ENCODE peak calls at places on chromosomes 11 and 22, in six cellular contexts. M is mesenchymal stem cell, D is H9, P is neuronal stem cell, X is IMR-90, V is H1. W is an unnamed sample.

GRCh38 chr11:115497303-115497702 is 6.9 kb downstream of the CADM1 start:
- DNase-seq in V (no peak), D (no peak), P (no peak), X (no peak), M (peak), W (no peak)

GRCh38 chr11:86803136-86803535 is 2.8 kb downstream of the PRSS23 start:
- DNase-seq in V (no peak), X (no peak), M (no peak), P (no peak), D (no peak), W (no peak)

GRCh38 chr22:46390652-46391301 is 55.3 kb downstream of the TRMU start:
- DNase-seq in X (peak), P (no peak), V (no peak), M (no peak), D (no peak), W (peak)

GRCh38 chr22:37684803-37685615 is 1.1 kb upstream of the NOL12 start:
- DNase-seq in D (no peak), P (no peak), V (no peak), M (no peak), X (no peak), W (no peak)

GRCh38 chr11:68989936-68990606 is 9.3 kb upstream of the MRGPRD start:
- DNase-seq in V (no peak), P (no peak), D (peak), M (no peak), X (no peak), W (no peak)

GRCh38 chr11:12288212-12288933 is 89.0 kb upstream of the PARVA start:
- DNase-seq in X (peak), M (peak), V (peak), D (peak), P (peak), W (peak)

GRCh38 chr11:45982656-45983470 is 60.4 kb downstream of the LARGE2 start:
- DNase-seq in M (peak), D (peak), P (peak), X (peak), V (peak), W (peak)

GRCh38 chr11:67429722-67430121 is 1.4 kb downstream of the RPS6KB2 start:
- DNase-seq in P (no peak), V (no peak), X (no peak), M (no peak), D (no peak), W (no peak)

GRCh38 chr11:118908931-118909618 is 16.7 kb downstream of the BCL9L start:
- DNase-seq in M (peak), X (peak), V (no peak), D (peak), P (no peak), W (peak)

GRCh38 chr22:47045691-47046410 is 283.4 kb downstream of the TBC1D22A start:
- DNase-seq in X (no peak), D (no peak), V (no peak), P (no peak), M (no peak), W (no peak)

GRCh38 chr11:122517403-122518379 is 137.8 kb upstream of the UBASH3B start:
- DNase-seq in M (no peak), P (no peak), D (no peak), V (no peak), X (no peak), W (peak)

GRCh38 chr22:41713004-41713403 is 13.7 kb downstream of the MEI1 start:
- DNase-seq in M (no peak), D (no peak), V (no peak), X (no peak), P (no peak), W (no peak)

GRCh38 chr11:126495281-126495680 is 139.8 kb downstream of the ST3GAL4 start:
- DNase-seq in P (no peak), M (no peak), X (no peak), V (no peak), D (no peak), W (no peak)

GRCh38 chr11:6855971-6856542 is 6.8 kb upstream of the OR10A2 start:
- DNase-seq in V (no peak), M (no peak), D (no peak), P (peak), X (peak), W (peak)

GRCh38 chr11:19959697-19960096 is 200.6 kb downstream of the DBX1 start:
- DNase-seq in V (no peak), X (no peak), M (no peak), P (no peak), D (no peak), W (no peak)

GRCh38 chr11:110297726-110298297 is 1.4 kb upstream of the RDX start:
- DNase-seq in P (no peak), D (no peak), V (no peak), X (no peak), M (no peak), W (peak)

GRCh38 chr11:9815486-9816136 is 151.7 kb downstream of the SWAP70 start:
- DNase-seq in X (peak), D (no peak), M (peak), V (no peak), P (no peak), W (peak)

GRCh38 chr11:134025086-134025437 is 43.8 kb upstream of the JAM3 start:
- DNase-seq in V (no peak), P (no peak), X (no peak), M (no peak), D (no peak), W (no peak)

GRCh38 chr22:27247691-27248434 is 553.7 kb downstream of the MN1 start:
- DNase-seq in X (no peak), M (no peak), P (no peak), D (no peak), V (no peak), W (no peak)

GRCh38 chr22:39718206-39718605 is 147.7 kb downstream of the CACNA1I start:
- DNase-seq in M (no peak), V (no peak), X (no peak), D (no peak), P (no peak), W (no peak)

GRCh38 chr11:1410366-1411291 is 20.9 kb downstream of the BRSK2 start:
- DNase-seq in M (no peak), D (no peak), P (peak), X (no peak), V (no peak), W (no peak)

GRCh38 chr11:107696140-107696539 is 15.7 kb downstream of the SLN start:
- DNase-seq in P (no peak), M (peak), X (peak), D (no peak), V (no peak), W (peak)

GRCh38 chr11:69884751-69885150 is 65.5 kb upstream of the FGF3 start:
- DNase-seq in V (no peak), X (no peak), P (no peak), D (no peak), M (no peak), W (no peak)

GRCh38 chr11:27471588-27472397 is 797 bp downstream of the LGR4 start:
- DNase-seq in V (no peak), D (peak), M (peak), X (no peak), P (peak), W (peak)

GRCh38 chr11:70383664-70384395 is 14.5 kb upstream of the CTTN start:
- DNase-seq in D (no peak), M (no peak), V (no peak), X (no peak), P (no peak), W (no peak)

GRCh38 chr22:24427500-24428164 is at the start of gene ADORA2A:
- DNase-seq in D (no peak), X (no peak), M (no peak), V (no peak), P (no peak), W (no peak)

GRCh38 chr22:20565761-20566160 is 58.4 kb downstream of the MED15 start:
- DNase-seq in X (no peak), P (no peak), D (no peak), V (no peak), M (no peak), W (no peak)

GRCh38 chr22:25002241-25002985 is 49.9 kb downstream of the KIAA1671 start:
- DNase-seq in P (no peak), M (no peak), V (no peak), D (no peak), X (no peak), W (no peak)

GRCh38 chr11:30113326-30113873 is 96.6 kb upstream of the KCNA4 start:
- DNase-seq in M (no peak), V (no peak), X (no peak), P (no peak), D (no peak), W (no peak)

GRCh38 chr11:44507491-44507890 is 58.0 kb upstream of the CD82 start:
- DNase-seq in X (no peak), P (no peak), V (no peak), D (no peak), M (no peak), W (no peak)

GRCh38 chr11:120941000-120941399 is 82.9 kb upstream of the TBCEL start:
- DNase-seq in D (no peak), P (no peak), M (no peak), V (no peak), X (no peak), W (no peak)

GRCh38 chr11:41675205-41675604 is 215.8 kb upstream of the LRRC4C start:
- DNase-seq in P (no peak), M (no peak), X (no peak), D (no peak), V (no peak), W (no peak)
- H3K4ac ChIP-seq in P (no peak), M (no peak), X (no peak), D (no peak), V (no peak), W (no peak)

GRCh38 chr11:24705474-24705873 is 208.6 kb downstream of the LUZP2 start:
- DNase-seq in V (no peak), X (no peak), P (no peak), D (no peak), M (no peak), W (peak)
- H2BK15ac ChIP-seq in V (no peak), X (no peak), P (no peak), D (no peak), M (no peak), W (no peak)

GRCh38 chr11:47257518-47258316 is at the start of gene NR1H3:
- DNase-seq in P (peak), M (peak), X (peak), V (no peak), D (peak), W (peak)

GRCh38 chr11:47258317-47258902 is 614 bp downstream of the NR1H3 start:
- DNase-seq in X (no peak), P (no peak), M (no peak), D (no peak), V (no peak), W (no peak)

GRCh38 chr11:47260366-47260765 is 2.6 kb downstream of the NR1H3 start:
- DNase-seq in V (no peak), X (no peak), P (no peak), D (no peak), M (no peak), W (no peak)

GRCh38 chr11:47261291-47261800 is 3.5 kb downstream of the NR1H3 start:
- DNase-seq in V (no peak), M (no peak), X (no peak), P (no peak), D (no peak), W (no peak)

DNA sequence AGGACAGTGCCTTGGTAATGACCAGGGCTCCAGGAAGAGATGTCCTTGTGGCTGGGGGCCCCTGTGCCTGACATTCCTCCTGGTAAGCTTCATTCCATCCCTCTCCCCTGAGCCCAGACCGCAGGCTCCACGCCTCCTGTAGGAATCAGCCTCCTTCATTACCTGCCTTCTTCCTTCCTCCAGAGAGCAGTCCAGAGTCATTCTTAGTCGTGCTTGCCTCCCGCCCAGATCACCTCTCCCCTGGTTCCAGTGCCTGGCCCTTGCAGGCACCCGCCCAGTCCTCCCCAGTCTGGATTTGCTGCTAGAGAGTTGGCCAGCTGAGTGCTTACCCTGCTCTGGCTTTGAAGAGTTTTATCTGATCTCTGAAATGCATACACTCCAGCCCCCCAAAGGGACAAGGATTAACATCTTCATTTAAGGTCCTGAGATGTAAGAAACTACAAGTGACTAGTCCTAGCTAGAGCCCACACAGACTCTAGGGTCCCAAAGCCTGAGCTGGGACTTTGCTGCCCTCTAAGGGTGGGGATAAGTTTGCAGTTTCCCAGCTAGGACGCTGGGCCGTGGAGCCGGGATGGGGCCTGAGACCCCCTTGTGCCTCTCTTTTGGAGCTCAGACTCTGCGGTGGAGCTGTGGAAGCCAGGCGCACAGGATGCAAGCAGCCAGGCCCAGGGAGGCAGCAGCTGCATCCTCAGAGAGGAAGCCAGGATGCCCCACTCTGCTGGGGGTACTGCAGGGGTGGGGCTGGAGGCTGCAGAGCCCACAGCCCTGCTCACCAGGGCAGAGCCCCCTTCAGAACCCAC is 1.6 kb downstream of the NR1H3 start:
- DNase-seq in M (peak), D (peak), X (peak), V (no peak), P (no peak), W (peak)
- H3K4me2 ChIP-seq in M (peak), D (no peak), X (no peak), V (peak), P (no peak), W (no peak)

DNA sequence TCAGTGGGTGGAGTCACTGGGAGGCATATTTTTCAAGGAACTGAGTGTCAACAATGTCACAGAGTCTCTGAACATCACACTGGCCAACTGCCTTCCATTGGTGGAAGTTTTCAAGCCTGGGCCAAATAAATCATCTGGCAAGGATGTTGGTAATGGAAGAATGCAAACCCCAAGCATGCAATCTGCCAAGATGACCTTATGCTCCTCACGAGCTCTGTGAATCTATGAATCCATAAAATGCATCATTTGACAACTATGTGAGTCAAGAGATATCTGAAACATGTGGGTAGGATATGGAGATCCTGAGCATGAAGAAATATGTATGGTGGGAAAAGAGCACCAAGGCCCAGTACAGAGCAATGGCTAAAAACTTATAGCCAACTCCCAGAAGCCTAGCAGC is 122.2 kb downstream of the PLEKHA7 start:
- DNase-seq in V (no peak), D (no peak), M (peak), P (no peak), X (peak), W (no peak)
- H3K4ac ChIP-seq in V (no peak), D (no peak), M (no peak), P (no peak), X (no peak), W (no peak)

DNA sequence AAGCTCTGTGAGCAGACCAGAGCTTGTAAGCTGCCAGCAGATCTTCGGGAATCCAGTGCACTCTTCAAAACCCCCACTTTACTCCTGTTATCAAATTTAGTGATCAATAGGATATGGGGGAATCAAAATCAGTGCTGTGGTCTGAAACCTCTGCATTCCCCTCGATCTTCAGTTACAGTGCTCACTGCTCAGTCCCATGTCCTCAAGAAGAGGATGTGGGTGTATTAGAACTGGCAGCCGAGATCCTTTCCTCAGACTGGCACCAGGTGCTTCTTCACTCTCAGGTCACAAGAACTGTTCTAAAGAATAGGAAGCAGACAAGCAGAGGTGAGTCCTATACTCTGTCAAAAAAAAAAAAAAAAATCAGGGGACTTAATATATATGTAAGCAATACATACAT is 15.3 kb upstream of the MAML2 start:
- DNase-seq in P (no peak), M (no peak), V (no peak), X (no peak), D (no peak), W (no peak)
- H2BK15ac ChIP-seq in P (no peak), M (no peak), V (no peak), X (no peak), D (no peak), W (no peak)

DNA sequence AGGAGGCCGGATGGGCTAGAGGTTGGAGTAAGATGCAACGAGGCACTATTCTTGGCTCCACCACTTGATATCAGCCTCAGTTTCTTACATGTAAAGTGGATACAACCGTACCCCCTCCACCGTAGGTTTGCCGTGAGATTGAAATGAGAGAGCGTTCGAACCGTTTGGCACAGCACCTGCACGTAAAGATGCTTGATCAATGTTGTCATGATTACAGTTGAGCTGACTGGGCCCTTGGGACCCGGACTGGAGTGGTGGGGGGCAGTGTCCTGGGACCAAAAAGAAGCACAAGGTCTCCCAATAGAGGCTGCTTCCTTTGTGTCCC is 3.7 kb downstream of the APOC3 start:
- DNase-seq in X (no peak), P (no peak), V (no peak), D (no peak), M (no peak), W (no peak)
- H3K4me2 ChIP-seq in X (no peak), P (no peak), V (no peak), D (no peak), M (no peak), W (no peak)

DNA sequence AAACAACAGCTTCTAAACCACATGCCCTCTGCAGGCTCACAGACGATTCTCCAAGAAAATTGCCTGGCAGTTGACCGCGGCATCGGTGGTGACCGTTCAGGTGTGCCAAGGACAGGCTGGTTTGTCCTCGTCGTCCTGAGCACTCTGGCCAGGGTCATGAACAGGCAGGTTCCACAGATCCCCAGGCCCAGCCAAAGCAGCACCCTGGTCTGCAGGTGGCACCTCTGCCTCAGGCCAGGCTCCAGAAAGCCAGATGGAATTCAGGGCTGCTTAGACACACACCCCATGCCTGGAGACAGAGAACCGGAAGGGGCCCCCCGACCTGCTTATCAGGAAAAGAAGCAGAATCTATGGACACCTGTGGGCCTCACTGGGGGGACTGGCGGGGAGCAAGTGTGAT is 338.7 kb downstream of the BRD1 start:
- DNase-seq in X (no peak), M (no peak), P (no peak), D (no peak), V (no peak), W (no peak)
- H3K4ac ChIP-seq in X (no peak), M (no peak), P (no peak), D (no peak), V (no peak), W (no peak)

DNA sequence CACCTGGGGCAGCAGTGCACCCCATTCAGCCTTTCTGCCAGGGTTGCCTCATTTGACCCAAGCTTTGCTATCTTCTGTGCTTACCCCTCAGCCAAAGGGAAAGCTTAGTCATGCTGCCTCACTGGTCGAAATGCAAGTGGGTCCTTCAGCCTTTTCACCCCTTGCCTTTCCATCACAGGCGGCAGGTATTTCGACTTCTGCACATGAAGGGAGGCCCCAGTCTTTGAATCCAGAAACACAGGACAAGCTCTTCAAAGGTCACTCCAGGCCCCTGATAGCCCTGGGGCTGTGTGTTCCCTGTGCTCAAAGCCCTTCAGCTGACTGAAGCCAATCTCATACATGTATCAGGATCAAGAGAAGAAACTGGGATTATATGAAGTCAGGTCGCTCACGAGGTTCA is 129.7 kb downstream of the SNX19 start:
- DNase-seq in D (no peak), X (no peak), P (no peak), M (no peak), V (no peak), W (no peak)
- H2BK15ac ChIP-seq in D (no peak), X (peak), P (peak), M (no peak), V (peak), W (no peak)

GRCh38 chr11:16184588-16184987 is 171.8 kb downstream of the SOX6 start:
- DNase-seq in P (no peak), D (no peak), V (no peak), M (peak), X (peak), W (peak)
- H3K4me2 ChIP-seq in P (no peak), D (no peak), V (no peak), M (no peak), X (no peak), W (no peak)